ENCODE peak calls at places on chromosomes 6 and 20, in six cellular contexts. One of them, this sample, is unnamed.

GRCh38 chr20:46330072-46330763 is 21.9 kb upstream of the CDH22 start:
- DNase-seq in GM23248: no peak
- DNase-seq in fibroblast of lung: no peak
- DNase-seq in SK-N-SH: peak; percentile 55
- DNase-seq in PC-3: no peak
- DNase-seq in MM.1S: no peak
- DNase-seq in this sample: no peak

GRCh38 chr20:24994470-24995368 is 2.2 kb upstream of the APMAP start:
- DNase-seq in GM23248: peak; percentile 79
- DNase-seq in fibroblast of lung: peak; percentile 52
- DNase-seq in SK-N-SH: peak; percentile 81
- DNase-seq in PC-3: peak; percentile 93
- DNase-seq in MM.1S: peak; percentile 78
- DNase-seq in this sample: peak; percentile 78

GRCh38 chr20:58634121-58634817 is 16.8 kb upstream of the STX16 start:
- DNase-seq in GM23248: no peak
- DNase-seq in fibroblast of lung: peak; percentile 71
- DNase-seq in SK-N-SH: no peak
- DNase-seq in PC-3: no peak
- DNase-seq in MM.1S: no peak
- DNase-seq in this sample: peak; percentile 79

GRCh38 chr6:72689107-72689954 is 67.5 kb downstream of the KCNQ5 start:
- DNase-seq in GM23248: peak; percentile 58
- DNase-seq in fibroblast of lung: no peak
- DNase-seq in SK-N-SH: no peak
- DNase-seq in PC-3: no peak
- DNase-seq in MM.1S: peak; percentile 84
- DNase-seq in this sample: no peak

GRCh38 chr6:109790131-109790530 is 99.0 kb downstream of the FIG4 start:
- DNase-seq in GM23248: peak; percentile 67
- DNase-seq in fibroblast of lung: peak; percentile 87
- DNase-seq in SK-N-SH: no peak
- DNase-seq in PC-3: peak; percentile 29
- DNase-seq in MM.1S: no peak
- DNase-seq in this sample: peak; percentile 69

GRCh38 chr6:90123796-90124195 is 172.8 kb downstream of the BACH2 start:
- DNase-seq in GM23248: peak; percentile 42
- DNase-seq in fibroblast of lung: peak; percentile 70
- DNase-seq in SK-N-SH: no peak
- DNase-seq in PC-3: no peak
- DNase-seq in MM.1S: no peak
- DNase-seq in this sample: no peak

GRCh38 chr6:151067684-151068596 is 171.8 kb upstream of the AKAP12 start:
- DNase-seq in GM23248: peak; percentile 95
- DNase-seq in fibroblast of lung: peak; percentile 99
- DNase-seq in SK-N-SH: no peak
- DNase-seq in PC-3: peak; percentile 97
- DNase-seq in MM.1S: no peak
- DNase-seq in this sample: peak; percentile 99

GRCh38 chr6:105985098-105985815 is 100.9 kb upstream of the PRDM1 start:
- DNase-seq in GM23248: no peak
- DNase-seq in fibroblast of lung: peak; percentile 24
- DNase-seq in SK-N-SH: no peak
- DNase-seq in PC-3: no peak
- DNase-seq in MM.1S: no peak
- DNase-seq in this sample: no peak

GRCh38 chr20:41138527-41139226 is 1.3 kb downstream of the PLCG1 start:
- DNase-seq in GM23248: peak; percentile 51
- DNase-seq in fibroblast of lung: no peak
- DNase-seq in SK-N-SH: peak; percentile 34
- DNase-seq in PC-3: no peak
- DNase-seq in MM.1S: no peak
- DNase-seq in this sample: peak; percentile 52

GRCh38 chr6:72042088-72042487 is 155.7 kb downstream of the RIMS1 start:
- DNase-seq in GM23248: peak; percentile 44
- DNase-seq in fibroblast of lung: no peak
- DNase-seq in SK-N-SH: no peak
- DNase-seq in PC-3: peak; percentile 2
- DNase-seq in MM.1S: no peak
- DNase-seq in this sample: no peak

GRCh38 chr20:36836591-36837329 is 39.2 kb upstream of the TLDC2 start:
- DNase-seq in GM23248: peak; percentile 63
- DNase-seq in fibroblast of lung: no peak
- DNase-seq in SK-N-SH: peak; percentile 77
- DNase-seq in PC-3: peak; percentile 64
- DNase-seq in MM.1S: peak; percentile 52
- DNase-seq in this sample: peak; percentile 43

GRCh38 chr20:57395111-57395959 is 4.1 kb downstream of the RBM38 start:
- DNase-seq in GM23248: peak; percentile 89
- DNase-seq in fibroblast of lung: peak; percentile 88
- DNase-seq in SK-N-SH: no peak
- DNase-seq in PC-3: no peak
- DNase-seq in MM.1S: peak; percentile 11
- DNase-seq in this sample: peak; percentile 80

GRCh38 chr6:144151010-144151727 is 852 bp downstream of the STX11 start:
- DNase-seq in GM23248: peak; percentile 59
- DNase-seq in fibroblast of lung: no peak
- DNase-seq in SK-N-SH: no peak
- DNase-seq in PC-3: peak; percentile 13
- DNase-seq in MM.1S: peak; percentile 49
- DNase-seq in this sample: peak; percentile 64

GRCh38 chr6:135568366-135568765 is 70.8 kb upstream of the AHI1 start:
- DNase-seq in GM23248: peak; percentile 20
- DNase-seq in fibroblast of lung: peak; percentile 97
- DNase-seq in SK-N-SH: peak; percentile 45
- DNase-seq in PC-3: no peak
- DNase-seq in MM.1S: peak; percentile 66
- DNase-seq in this sample: peak; percentile 93

GRCh38 chr6:138575257-138575656 is 76.0 kb upstream of the NHSL1 start:
- DNase-seq in GM23248: no peak
- DNase-seq in fibroblast of lung: no peak
- DNase-seq in SK-N-SH: no peak
- DNase-seq in PC-3: no peak
- DNase-seq in MM.1S: no peak
- DNase-seq in this sample: no peak

GRCh38 chr20:23691675-23692074 is 2.8 kb upstream of the CST4 start:
- DNase-seq in GM23248: peak; percentile 22
- DNase-seq in fibroblast of lung: no peak
- DNase-seq in SK-N-SH: no peak
- DNase-seq in PC-3: peak; percentile 26
- DNase-seq in MM.1S: no peak
- DNase-seq in this sample: no peak
- H3K4me3 ChIP-seq in GM23248: no peak overlapping the region
- H3K4me3 ChIP-seq in fibroblast of lung: no peak overlapping the region
- H3K4me3 ChIP-seq in SK-N-SH: no peak overlapping the region
- H3K4me3 ChIP-seq in PC-3: no peak overlapping the region
- H3K4me3 ChIP-seq in MM.1S: no peak overlapping the region
- H3K4me3 ChIP-seq in this sample: no peak overlapping the region

GRCh38 chr6:35488517-35488862 is 8.4 kb downstream of the TEAD3 start:
- DNase-seq in GM23248: no peak
- DNase-seq in fibroblast of lung: no peak
- DNase-seq in SK-N-SH: no peak
- DNase-seq in PC-3: no peak
- DNase-seq in MM.1S: no peak
- DNase-seq in this sample: no peak
- H3K9ac ChIP-seq in GM23248: no peak overlapping the region
- H3K9ac ChIP-seq in fibroblast of lung: no peak overlapping the region
- H3K9ac ChIP-seq in SK-N-SH: no peak overlapping the region
- H3K9ac ChIP-seq in PC-3: no peak overlapping the region
- H3K9ac ChIP-seq in MM.1S: no peak overlapping the region
- H3K9ac ChIP-seq in this sample: no peak overlapping the region

GRCh38 chr6:111766524-111766857 is 106.8 kb downstream of the FYN start:
- DNase-seq in GM23248: no peak
- DNase-seq in fibroblast of lung: no peak
- DNase-seq in SK-N-SH: no peak
- DNase-seq in PC-3: no peak
- DNase-seq in MM.1S: no peak
- DNase-seq in this sample: no peak
- H3K4me1 ChIP-seq in GM23248: peaks cover 30% of the 10 kb centered on the region
- H3K4me1 ChIP-seq in fibroblast of lung: peaks cover 6% of the 10 kb centered on the region
- H3K4me1 ChIP-seq in SK-N-SH: peaks cover 24% of the 10 kb centered on the region
- H3K4me1 ChIP-seq in PC-3: no peaks in the 10 kb centered on the region
- H3K4me1 ChIP-seq in MM.1S: peaks cover 22% of the 10 kb centered on the region
- H3K4me1 ChIP-seq in this sample: peaks cover 18% of the 10 kb centered on the region

DNA sequence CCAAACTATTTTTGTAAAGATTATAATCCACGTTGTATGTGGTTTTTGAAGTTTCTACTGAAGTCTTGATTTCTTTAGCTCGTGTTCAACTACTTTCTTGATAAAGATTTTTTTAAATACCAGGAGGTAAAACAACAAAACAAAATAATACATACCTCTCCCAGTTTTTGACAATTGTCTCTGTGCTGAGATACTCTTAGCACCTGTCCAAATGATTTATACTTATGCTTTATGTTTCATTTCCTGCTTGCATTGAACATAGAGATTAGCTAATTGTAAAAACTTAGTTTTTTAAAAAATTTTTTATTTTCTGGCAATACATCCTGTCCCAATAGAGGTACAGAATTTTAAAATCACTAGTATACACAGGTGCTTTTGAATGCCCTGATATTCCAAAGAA is 506.9 kb upstream of the ADGRB3 start:
- DNase-seq in GM23248: no peak
- DNase-seq in fibroblast of lung: no peak
- DNase-seq in SK-N-SH: no peak
- DNase-seq in PC-3: no peak
- DNase-seq in MM.1S: no peak
- DNase-seq in this sample: no peak
- H3K4me3 ChIP-seq in GM23248: no peak overlapping the region
- H3K4me3 ChIP-seq in fibroblast of lung: no peak overlapping the region
- H3K4me3 ChIP-seq in SK-N-SH: no peak overlapping the region
- H3K4me3 ChIP-seq in PC-3: no peak overlapping the region
- H3K4me3 ChIP-seq in MM.1S: no peak overlapping the region
- H3K4me3 ChIP-seq in this sample: no peak overlapping the region

DNA sequence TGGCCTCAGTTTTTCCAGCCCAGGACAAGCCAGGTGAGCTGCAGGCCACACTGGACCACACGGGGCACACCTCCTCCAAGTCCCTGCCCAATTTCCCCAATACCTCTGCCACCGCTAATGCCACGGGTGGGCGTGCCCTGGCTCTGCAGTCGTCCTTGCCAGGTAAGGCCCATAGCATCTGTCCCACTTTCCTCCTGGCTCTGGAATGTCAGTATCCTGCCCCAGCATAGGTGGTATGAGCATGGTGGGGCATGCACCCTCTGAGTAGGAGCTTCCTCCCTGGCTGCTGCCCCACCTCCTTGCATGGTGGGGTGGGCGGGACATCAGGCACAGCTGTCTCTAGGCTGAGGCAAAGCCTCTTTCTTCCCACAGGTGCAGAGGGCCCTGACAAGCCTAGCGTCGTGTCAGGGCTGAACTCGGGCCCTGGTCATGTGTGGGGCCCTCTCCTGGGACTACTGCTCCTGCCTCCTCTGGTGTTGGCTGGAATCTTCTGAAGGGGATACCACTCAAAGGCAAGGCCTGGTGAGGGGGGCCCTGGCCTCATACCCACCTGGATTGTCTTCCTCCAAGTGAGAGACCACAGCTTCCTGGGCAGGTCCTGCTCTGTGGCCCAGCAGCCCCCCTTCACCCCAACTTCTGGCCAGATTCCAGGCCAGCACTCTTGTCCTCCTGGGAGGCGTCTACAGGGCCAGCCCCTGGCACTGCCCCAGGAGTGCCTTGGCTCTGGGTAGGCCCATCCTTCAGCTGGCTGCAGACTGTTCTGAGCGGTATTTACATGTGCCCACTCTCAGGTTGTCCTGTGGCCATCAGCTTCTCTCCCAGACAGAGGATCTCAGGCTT is 9.1 kb downstream of the PI16 start:
- DNase-seq in GM23248: no peak
- DNase-seq in fibroblast of lung: no peak
- DNase-seq in SK-N-SH: no peak
- DNase-seq in PC-3: no peak
- DNase-seq in MM.1S: no peak
- DNase-seq in this sample: no peak
- H3K9ac ChIP-seq in GM23248: no peak overlapping the region
- H3K9ac ChIP-seq in fibroblast of lung: no peak overlapping the region
- H3K9ac ChIP-seq in SK-N-SH: no peak overlapping the region
- H3K9ac ChIP-seq in PC-3: no peak overlapping the region
- H3K9ac ChIP-seq in MM.1S: no peak overlapping the region
- H3K9ac ChIP-seq in this sample: no peak overlapping the region

GRCh38 chr6:130964808-130965604 is 98.0 kb downstream of the EPB41L2 start:
- DNase-seq in GM23248: no peak
- DNase-seq in fibroblast of lung: no peak
- DNase-seq in SK-N-SH: no peak
- DNase-seq in PC-3: no peak
- DNase-seq in MM.1S: no peak
- DNase-seq in this sample: no peak

GRCh38 chr6:130962951-130963350 is 100.1 kb downstream of the EPB41L2 start:
- DNase-seq in GM23248: no peak
- DNase-seq in fibroblast of lung: no peak
- DNase-seq in SK-N-SH: no peak
- DNase-seq in PC-3: no peak
- DNase-seq in MM.1S: no peak
- DNase-seq in this sample: no peak

GRCh38 chr6:130965657-130966056 is 97.4 kb downstream of the EPB41L2 start:
- DNase-seq in GM23248: peak; percentile 85
- DNase-seq in fibroblast of lung: peak; percentile 68
- DNase-seq in SK-N-SH: no peak
- DNase-seq in PC-3: no peak
- DNase-seq in MM.1S: no peak
- DNase-seq in this sample: no peak

GRCh38 chr6:130966581-130966980 is 96.5 kb downstream of the EPB41L2 start:
- DNase-seq in GM23248: no peak
- DNase-seq in fibroblast of lung: no peak
- DNase-seq in SK-N-SH: no peak
- DNase-seq in PC-3: no peak
- DNase-seq in MM.1S: no peak
- DNase-seq in this sample: no peak

DNA sequence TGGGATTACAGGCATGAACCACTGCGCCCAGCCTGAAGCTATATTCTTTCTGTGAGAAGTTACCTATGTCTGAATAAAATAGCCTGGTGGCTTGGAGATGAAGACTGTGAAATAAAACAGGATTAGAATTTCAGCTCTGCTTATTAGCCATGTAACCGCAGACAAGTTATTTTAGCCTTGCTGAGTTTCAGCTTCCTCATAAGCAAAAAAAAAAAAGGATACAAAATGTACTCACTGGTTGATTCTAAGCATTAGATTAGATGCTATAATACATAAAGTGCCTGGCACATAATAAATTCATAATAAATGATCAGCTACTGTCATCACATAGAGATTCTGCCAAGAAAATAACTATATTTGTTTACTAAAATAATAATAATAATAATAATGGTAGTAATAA is 98.8 kb downstream of the EPB41L2 start:
- DNase-seq in GM23248: no peak
- DNase-seq in fibroblast of lung: no peak
- DNase-seq in SK-N-SH: no peak
- DNase-seq in PC-3: no peak
- DNase-seq in MM.1S: no peak
- DNase-seq in this sample: no peak
- H3K4me1 ChIP-seq in GM23248: peaks cover 43% of the 10 kb centered on the region
- H3K4me1 ChIP-seq in fibroblast of lung: peaks cover 18% of the 10 kb centered on the region
- H3K4me1 ChIP-seq in SK-N-SH: peaks cover 4% of the 10 kb centered on the region
- H3K4me1 ChIP-seq in PC-3: peaks cover under 1% of the 10 kb centered on the region
- H3K4me1 ChIP-seq in MM.1S: no peaks in the 10 kb centered on the region
- H3K4me1 ChIP-seq in this sample: peaks cover 20% of the 10 kb centered on the region

GRCh38 chr6:3260296-3260695 is 1.5 kb downstream of the PSMG4 start:
- DNase-seq in GM23248: no peak
- DNase-seq in fibroblast of lung: no peak
- DNase-seq in SK-N-SH: no peak
- DNase-seq in PC-3: no peak
- DNase-seq in MM.1S: no peak
- DNase-seq in this sample: no peak
- H3K4me3 ChIP-seq in GM23248: peak overlapping the region; percentile 44
- H3K4me3 ChIP-seq in fibroblast of lung: no peak overlapping the region
- H3K4me3 ChIP-seq in SK-N-SH: no peak overlapping the region
- H3K4me3 ChIP-seq in PC-3: peak overlapping the region; percentile 52
- H3K4me3 ChIP-seq in MM.1S: no peak overlapping the region
- H3K4me3 ChIP-seq in this sample: no peak overlapping the region